ENCODE peak calls at places on chromosomes 6 and 20, in seven cellular contexts. K, S, P, E, G, I and B are unnamed samples.

GRCh38 chr6:16450285-16450684 is 211.9 kb downstream of the GMPR start:
- DNase-seq in K (peak; percentile 91), S (peak; percentile 98), P (no peak), E (no peak), G (no peak), I (no peak), B (peak; percentile 23)

GRCh38 chr6:7827142-7827541 is 83.4 kb downstream of the TXNDC5 start:
- DNase-seq in K (no peak), S (peak; percentile 36), P (no peak), E (no peak), G (no peak), I (no peak), B (no peak)

GRCh38 chr6:46368137-46368536 is 123.1 kb downstream of the RCAN2 start:
- DNase-seq in K (no peak), S (no peak), P (no peak), E (no peak), G (no peak), I (no peak), B (no peak)

GRCh38 chr6:106108129-106108528 is 22.0 kb downstream of the PRDM1 start:
- DNase-seq in K (no peak), S (no peak), P (no peak), E (no peak), G (no peak), I (no peak), B (no peak)

GRCh38 chr20:62127799-62128198 is 5.5 kb downstream of the LSM14B start:
- DNase-seq in K (no peak), S (no peak), P (no peak), E (no peak), G (no peak), I (no peak), B (no peak)

GRCh38 chr6:33428219-33428890 is 8.5 kb downstream of the SYNGAP1 start:
- DNase-seq in K (peak; percentile 65), S (no peak), P (no peak), E (peak; percentile 83), G (peak; percentile 40), I (no peak), B (peak; percentile 57)

GRCh38 chr6:165010556-165011535 is 298.6 kb downstream of the C6orf118 start:
- DNase-seq in K (peak; percentile 33), S (no peak), P (no peak), E (peak; percentile 66), G (no peak), I (no peak), B (peak; percentile 91)

GRCh38 chr6:107786709-107787588 is 37.2 kb downstream of the SCML4 start:
- DNase-seq in K (no peak), S (no peak), P (peak; percentile 26), E (no peak), G (no peak), I (no peak), B (no peak)

GRCh38 chr6:155341130-155341828 is 27.0 kb upstream of the TFB1M start:
- DNase-seq in K (peak; percentile 88), S (peak; percentile 74), P (no peak), E (no peak), G (no peak), I (no peak), B (no peak)

GRCh38 chr6:579339-579738 is 77.6 kb downstream of the HUS1B start:
- DNase-seq in K (no peak), S (peak; percentile 45), P (no peak), E (no peak), G (no peak), I (no peak), B (peak; percentile 14)

GRCh38 chr20:21208999-21209398 is 83.1 kb downstream of the KIZ start:
- DNase-seq in K (no peak), S (no peak), P (no peak), E (no peak), G (no peak), I (no peak), B (no peak)

GRCh38 chr6:169824021-169824420 is 72.6 kb downstream of the ERMARD start:
- DNase-seq in K (no peak), S (no peak), P (peak; percentile 30), E (no peak), G (peak; percentile 22), I (no peak), B (no peak)

DNA sequence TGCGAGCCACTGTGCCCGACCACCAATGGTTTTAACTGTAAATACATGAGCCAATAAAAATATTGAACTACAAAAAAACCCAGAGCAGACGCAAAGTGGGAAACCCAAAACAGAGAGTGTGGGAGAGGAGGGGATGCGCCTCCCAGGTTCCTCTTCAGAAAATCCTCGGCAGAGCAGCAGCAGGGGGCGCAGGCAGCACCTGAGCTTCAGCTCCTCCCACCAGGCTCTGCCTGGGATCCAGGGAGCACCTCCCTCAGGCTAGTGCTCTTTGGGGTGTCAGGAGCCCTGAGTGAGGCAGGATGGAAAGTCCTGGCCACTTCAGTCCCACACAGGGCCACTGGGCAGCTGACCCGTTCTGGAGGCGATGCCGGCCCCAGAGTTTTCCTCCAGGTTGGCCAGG is 536.9 kb upstream of the CDH4 start:
- DNase-seq in K (no peak), S (no peak), P (peak; percentile 68), E (peak; percentile 50), G (peak; percentile 73), I (no peak), B (no peak)
- H2AK5ac ChIP-seq in K (no peak overlapping the region), S (no peak overlapping the region), P (peak overlapping the region; percentile 56), E (no peak overlapping the region), G (no peak overlapping the region), I (no peak overlapping the region), B (no peak overlapping the region)

GRCh38 chr20:53623127-53623453 is 29.5 kb upstream of the ZNF217 start:
- DNase-seq in K (no peak), S (no peak), P (no peak), E (no peak), G (no peak), I (no peak), B (no peak)
- H3K9ac ChIP-seq in K (peak overlapping the region; percentile 97), S (peak overlapping the region; percentile 60), P (no peak overlapping the region), E (peak overlapping the region; percentile 54), G (peak overlapping the region; percentile 42), I (no peak overlapping the region), B (no peak overlapping the region)

DNA sequence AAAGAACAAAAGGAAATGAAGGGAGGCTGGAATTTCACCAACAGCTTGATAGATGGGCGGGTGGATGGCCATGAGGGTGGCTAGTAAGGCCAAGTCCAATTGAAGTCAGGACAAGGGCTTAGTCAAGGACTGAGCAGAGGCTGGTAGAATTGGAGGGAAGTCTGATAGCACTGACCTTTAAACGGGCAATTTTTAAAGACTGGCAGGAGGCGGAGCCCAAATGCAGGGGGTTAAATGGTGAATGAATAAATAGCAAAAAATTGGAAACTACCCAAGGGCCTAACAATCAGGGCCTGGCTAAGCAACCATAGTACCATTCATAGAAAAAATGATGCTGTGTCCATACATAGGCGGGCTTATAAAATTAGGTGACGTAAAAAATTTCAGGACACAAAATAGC is 43.0 kb upstream of the TAF8 start:
- DNase-seq in K (no peak), S (no peak), P (no peak), E (no peak), G (no peak), I (no peak), B (no peak)
- H2AK5ac ChIP-seq in K (no peak overlapping the region), S (peak overlapping the region; percentile 39), P (no peak overlapping the region), E (no peak overlapping the region), G (no peak overlapping the region), I (no peak overlapping the region), B (no peak overlapping the region)

GRCh38 chr6:53436904-53437303 is 88.2 kb upstream of the ELOVL5 start:
- DNase-seq in K (peak; percentile 65), S (peak; percentile 17), P (no peak), E (no peak), G (no peak), I (no peak), B (no peak)

GRCh38 chr6:53431704-53432103 is 83.0 kb upstream of the ELOVL5 start:
- DNase-seq in K (no peak), S (no peak), P (no peak), E (no peak), G (no peak), I (no peak), B (no peak)

GRCh38 chr6:53437557-53438202 is 88.9 kb upstream of the ELOVL5 start:
- DNase-seq in K (peak; percentile 88), S (peak; percentile 91), P (no peak), E (peak; percentile 78), G (peak; percentile 52), I (peak; percentile 27), B (peak; percentile 70)

GRCh38 chr6:53432318-53433161 is 83.8 kb upstream of the ELOVL5 start:
- DNase-seq in K (peak; percentile 94), S (peak; percentile 81), P (no peak), E (no peak), G (no peak), I (no peak), B (peak; percentile 80)

DNA sequence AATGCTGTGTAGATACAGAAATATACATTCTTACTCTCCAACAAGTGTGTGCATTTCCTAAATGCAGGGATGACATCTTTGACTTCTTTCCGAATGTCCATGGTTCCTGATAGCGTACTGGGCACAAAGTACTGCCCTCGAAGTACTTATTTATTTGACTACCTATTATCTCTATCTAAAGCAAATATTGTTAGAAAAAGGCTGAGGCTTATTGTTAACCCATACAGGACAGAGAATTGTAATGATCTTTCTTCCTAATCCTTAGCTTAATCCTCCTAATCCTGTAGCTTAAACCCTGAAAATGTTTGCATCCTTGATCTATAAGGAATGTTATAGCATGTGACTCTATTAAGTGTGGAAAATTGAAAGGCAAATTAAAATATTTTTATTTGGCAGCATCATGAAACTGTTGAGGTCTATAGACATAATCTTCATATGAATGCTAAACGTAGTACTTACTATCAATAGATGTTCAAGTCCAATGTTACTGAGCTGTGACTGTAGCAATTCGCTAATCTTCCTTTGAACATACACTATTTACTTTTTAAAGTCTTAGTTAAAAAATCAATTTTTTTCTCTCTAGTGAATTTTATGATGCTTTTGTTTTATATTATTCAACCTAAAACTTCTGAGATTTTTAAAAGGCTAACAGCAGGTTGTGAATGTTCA is 85.0 kb upstream of the ELOVL5 start:
- DNase-seq in K (no peak), S (no peak), P (no peak), E (no peak), G (no peak), I (no peak), B (no peak)
- H3K9ac ChIP-seq in K (peak overlapping the region; percentile 51), S (no peak overlapping the region), P (no peak overlapping the region), E (no peak overlapping the region), G (no peak overlapping the region), I (no peak overlapping the region), B (no peak overlapping the region)

GRCh38 chr6:136767103-136767502 is 25.2 kb downstream of the MAP3K5 start:
- DNase-seq in K (no peak), S (no peak), P (no peak), E (no peak), G (no peak), I (no peak), B (no peak)

GRCh38 chr6:136763716-136764521 is 28.4 kb downstream of the MAP3K5 start:
- DNase-seq in K (no peak), S (no peak), P (no peak), E (no peak), G (no peak), I (no peak), B (no peak)

GRCh38 chr6:136764522-136764993 is 27.7 kb downstream of the MAP3K5 start:
- DNase-seq in K (no peak), S (no peak), P (no peak), E (no peak), G (no peak), I (no peak), B (no peak)

GRCh38 chr6:136767583-136768307 is 24.5 kb downstream of the MAP3K5 start:
- DNase-seq in K (peak; percentile 44), S (no peak), P (no peak), E (no peak), G (no peak), I (no peak), B (no peak)

DNA sequence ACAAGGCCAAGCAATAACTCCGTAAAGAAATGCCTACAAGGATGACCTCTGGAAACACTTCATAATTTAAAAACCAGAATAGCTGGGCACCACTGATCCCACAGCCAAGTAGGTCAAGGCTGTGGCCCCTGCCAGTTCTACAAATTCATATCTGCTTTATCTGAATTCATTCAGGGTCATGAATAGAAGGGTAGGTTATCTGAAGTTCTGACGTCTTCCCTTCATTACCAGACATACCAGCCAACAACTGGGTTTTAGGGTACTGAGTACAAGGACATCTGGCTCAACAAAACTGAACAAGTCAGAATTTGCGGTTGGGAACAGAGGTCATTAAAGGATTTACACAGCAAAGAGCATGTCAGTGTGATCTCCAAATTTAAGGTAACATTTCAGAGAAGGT is 26.0 kb downstream of the MAP3K5 start:
- DNase-seq in K (no peak), S (no peak), P (no peak), E (no peak), G (no peak), I (no peak), B (no peak)
- H2AK5ac ChIP-seq in K (no peak overlapping the region), S (no peak overlapping the region), P (no peak overlapping the region), E (no peak overlapping the region), G (no peak overlapping the region), I (no peak overlapping the region), B (no peak overlapping the region)